ENCODE peak calls at places on chromosomes 12 and 14, in ten cellular contexts. D, U, Z, M, T, Q, A, X, L and C are unnamed samples.

GRCh38 chr12:103169-103981 is 36.8 kb downstream of the IQSEC3 start:
- DNase-seq in D (peak; percentile 73), U (no peak), Z (no peak), M (no peak), T (no peak), Q (no peak), A (peak; percentile 41), X (peak; percentile 66), L (no peak), C (peak; percentile 68)

GRCh38 chr14:96126783-96127271 is 77.8 kb upstream of the BDKRB2 start:
- DNase-seq in D (no peak), U (no peak), Z (no peak), M (no peak), T (no peak), Q (no peak), A (no peak), X (no peak), L (no peak), C (no peak)

GRCh38 chr14:31961881-31962280 is 115.2 kb upstream of the ARHGAP5 start:
- DNase-seq in D (no peak), U (no peak), Z (no peak), M (no peak), T (no peak), Q (no peak), A (no peak), X (no peak), L (no peak), C (no peak)

GRCh38 chr12:42325326-42325775 is 543 bp downstream of the ZCRB1 start:
- DNase-seq in D (no peak), U (no peak), Z (no peak), M (no peak), T (no peak), Q (no peak), A (no peak), X (no peak), L (no peak), C (no peak)

GRCh38 chr12:121581681-121582439 is 1.0 kb upstream of the KDM2B start:
- DNase-seq in D (no peak), U (no peak), Z (no peak), M (peak; percentile 71), T (no peak), Q (peak; percentile 63), A (no peak), X (no peak), L (no peak), C (no peak)

GRCh38 chr12:40216516-40217288 is 8.1 kb upstream of the LRRK2 start:
- DNase-seq in D (no peak), U (no peak), Z (no peak), M (no peak), T (no peak), Q (no peak), A (no peak), X (no peak), L (no peak), C (no peak)

GRCh38 chr14:36661506-36662257 is at the start of gene PAX9:
- DNase-seq in D (peak; percentile 91), U (no peak), Z (no peak), M (peak; percentile 63), T (peak; percentile 49), Q (peak; percentile 91), A (no peak), X (peak; percentile 96), L (peak; percentile 46), C (peak; percentile 93)

GRCh38 chr12:38903596-38903995 is 1.8 kb downstream of the CPNE8 start:
- DNase-seq in D (no peak), U (no peak), Z (no peak), M (no peak), T (no peak), Q (no peak), A (no peak), X (no peak), L (no peak), C (no peak)

GRCh38 chr12:5589055-5589454 is 157.1 kb downstream of the NTF3 start:
- DNase-seq in D (no peak), U (no peak), Z (no peak), M (no peak), T (no peak), Q (no peak), A (no peak), X (no peak), L (no peak), C (no peak)

GRCh38 chr14:30210630-30211029 is 283.0 kb upstream of the PRKD1 start:
- DNase-seq in D (no peak), U (no peak), Z (no peak), M (no peak), T (no peak), Q (no peak), A (no peak), X (no peak), L (no peak), C (no peak)

GRCh38 chr12:52139579-52140062 is 52.2 kb downstream of the KRT80 start:
- DNase-seq in D (peak; percentile 68), U (no peak), Z (no peak), M (no peak), T (no peak), Q (peak; percentile 62), A (no peak), X (peak; percentile 90), L (no peak), C (no peak)

GRCh38 chr12:85253823-85254222 is 26.2 kb upstream of the ALX1 start:
- DNase-seq in D (peak; percentile 74), U (no peak), Z (no peak), M (no peak), T (no peak), Q (no peak), A (no peak), X (no peak), L (no peak), C (no peak)

GRCh38 chr12:132384916-132385315 is 55.5 kb upstream of the GALNT9 start:
- DNase-seq in D (no peak), U (no peak), Z (no peak), M (no peak), T (no peak), Q (no peak), A (no peak), X (no peak), L (no peak), C (no peak)

GRCh38 chr14:103679351-103679750 is 35.9 kb downstream of the XRCC3 start:
- DNase-seq in D (peak; percentile 47), U (no peak), Z (no peak), M (no peak), T (no peak), Q (peak; percentile 53), A (no peak), X (peak; percentile 61), L (peak; percentile 36), C (peak; percentile 62)

GRCh38 chr12:124668602-124669001 is 101.2 kb upstream of the NCOR2 start:
- DNase-seq in D (no peak), U (no peak), Z (no peak), M (no peak), T (no peak), Q (no peak), A (peak; percentile 61), X (no peak), L (no peak), C (no peak)

GRCh38 chr14:75295061-75295461 is 16.4 kb downstream of the FOS start:
- DNase-seq in D (peak; percentile 87), U (no peak), Z (peak; percentile 61), M (peak; percentile 72), T (peak; percentile 67), Q (peak; percentile 72), A (peak; percentile 88), X (peak; percentile 65), L (peak; percentile 71), C (peak; percentile 81)

GRCh38 chr14:68232643-68233055 is 413.1 kb downstream of the RAD51B start:
- DNase-seq in D (peak; percentile 98), U (no peak), Z (peak; percentile 90), M (peak; percentile 57), T (peak; percentile 43), Q (peak; percentile 90), A (peak; percentile 85), X (no peak), L (peak; percentile 78), C (peak; percentile 59)

GRCh38 chr12:93638954-93639353 is 38.2 kb upstream of the CRADD start:
- DNase-seq in D (no peak), U (no peak), Z (no peak), M (no peak), T (no peak), Q (no peak), A (no peak), X (peak; percentile 14), L (no peak), C (no peak)

DNA sequence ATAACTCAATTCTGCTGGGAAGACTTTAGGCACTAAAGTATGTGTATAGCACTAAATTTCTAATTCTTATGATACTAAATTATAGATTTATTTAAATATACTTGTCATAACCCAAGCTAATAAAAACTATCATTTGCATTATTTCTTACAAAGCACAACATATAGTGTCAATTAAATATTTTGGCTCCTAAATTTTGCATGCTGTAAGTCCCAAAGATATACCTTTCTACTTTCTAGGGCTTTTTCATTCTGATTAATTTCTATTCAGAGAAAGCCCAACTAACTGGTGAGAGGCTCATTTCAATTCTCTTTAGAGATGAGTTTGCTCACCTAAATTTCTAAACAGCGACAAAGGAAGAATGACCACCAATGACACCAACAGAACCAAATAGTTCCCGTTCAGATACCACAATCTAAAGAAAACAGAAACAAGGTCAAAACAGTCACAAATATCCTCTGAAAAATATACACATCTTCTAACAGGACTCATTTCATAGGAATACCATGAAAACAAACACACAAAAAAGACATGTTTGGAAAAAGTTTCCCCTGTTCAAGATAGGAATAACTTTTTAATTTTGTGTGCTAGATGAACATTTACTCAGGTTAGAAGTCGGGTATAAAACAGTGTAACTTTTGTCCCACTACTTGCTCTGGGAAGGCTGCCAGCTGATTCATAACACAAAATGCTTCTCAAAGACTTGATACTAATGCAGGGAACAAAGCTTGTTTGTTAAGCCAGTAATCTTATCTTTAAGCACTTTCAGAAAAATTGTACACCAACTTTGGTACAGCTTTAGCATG is 7.6 kb downstream of the SLC38A2 start:
- DNase-seq in D (peak; percentile 53), U (no peak), Z (peak; percentile 72), M (peak; percentile 35), T (no peak), Q (peak; percentile 88), A (peak; percentile 82), X (no peak), L (peak; percentile 68), C (peak; percentile 93)
- TF ChIP-seq POLR2A in D (no peak), U (no peak), Z (no peak), M (no peak), T (no peak), Q (no peak), A (no peak), X (peak; percentile 16), L (no peak), C (no peak)

GRCh38 chr12:3872800-3873636 is at the start of gene PARP11:
- DNase-seq in D (peak; percentile 98), U (peak; percentile 84), Z (peak; percentile 98), M (peak; percentile 96), T (peak; percentile 97), Q (peak; percentile 97), A (peak; percentile 99), X (peak; percentile 95), L (peak; percentile 98), C (peak; percentile 99)
- TF ChIP-seq POLR2A in D (peak; percentile 26), U (no peak), Z (peak; percentile 49), M (peak; percentile 43), T (peak; percentile 48), Q (no peak), A (peak; percentile 37), X (peak; percentile 32), L (peak; percentile 66), C (peak; percentile 56)

GRCh38 chr14:64522591-64523355 is 17.8 kb upstream of the HSPA2 start:
- DNase-seq in D (no peak), U (no peak), Z (no peak), M (no peak), T (no peak), Q (no peak), A (no peak), X (no peak), L (no peak), C (no peak)
- TF ChIP-seq POLR2A in D (no peak), U (no peak), Z (no peak), M (no peak), T (no peak), Q (no peak), A (no peak), X (no peak), L (no peak), C (no peak)

GRCh38 chr14:56117765-56118610 is at the start of gene PELI2:
- DNase-seq in D (peak; percentile 65), U (peak; percentile 28), Z (peak; percentile 81), M (peak; percentile 62), T (peak; percentile 90), Q (peak; percentile 89), A (peak; percentile 91), X (peak; percentile 80), L (peak; percentile 80), C (peak; percentile 83)
- TF ChIP-seq POLR2A in D (peak; percentile 31), U (no peak), Z (peak; percentile 90), M (peak; percentile 76), T (peak; percentile 92), Q (peak; percentile 96), A (no peak), X (peak; percentile 38), L (peak; percentile 60), C (no peak)